ENCODE peak calls at places on chromosomes 6 and 20, in six cellular contexts. Z, E, T, D, F and M are unnamed samples.

GRCh38 chr6:151958332-151958731 is 150.8 kb downstream of the ESR1 start:
- DNase-seq in D (peak; percentile 72), E (no peak), T (no peak), F (no peak), Z (no peak), M (no peak)

GRCh38 chr6:36083446-36083845 is 46.9 kb upstream of the MAPK13 start:
- DNase-seq in F (no peak), E (no peak), Z (no peak), D (no peak), T (no peak), M (no peak)

GRCh38 chr6:45478235-45478634 is 100.5 kb upstream of the SUPT3H start:
- DNase-seq in Z (no peak), E (no peak), D (peak; percentile 59), T (no peak), F (no peak), M (no peak)

GRCh38 chr6:73262701-73263569 is at the start of gene KHDC1:
- DNase-seq in Z (peak; percentile 43), T (no peak), D (peak; percentile 61), E (peak; percentile 73), F (peak; percentile 16), M (peak; percentile 33)

GRCh38 chr20:6051505-6051904 is 2.4 kb downstream of the LRRN4 start:
- DNase-seq in F (no peak), T (no peak), D (peak; percentile 48), E (no peak), Z (no peak), M (no peak)

GRCh38 chr6:33863723-33864440 is 60.1 kb upstream of the MLN start:
- DNase-seq in E (no peak), Z (no peak), F (no peak), D (no peak), T (no peak), M (no peak)

GRCh38 chr6:170019259-170020040 is 268.0 kb downstream of the ERMARD start:
- DNase-seq in D (peak; percentile 76), Z (no peak), T (no peak), F (no peak), E (peak; percentile 14), M (no peak)

GRCh38 chr6:33799714-33800113 is 4.1 kb downstream of the MLN start:
- DNase-seq in E (no peak), D (no peak), F (no peak), Z (no peak), T (no peak), M (no peak)

GRCh38 chr6:109255946-109256628 is 126.2 kb downstream of the CD164 start:
- DNase-seq in F (peak; percentile 15), Z (no peak), D (no peak), E (no peak), T (no peak), M (no peak)

GRCh38 chr6:90701146-90701781 is 114.4 kb upstream of the MAP3K7 start:
- DNase-seq in Z (no peak), E (peak; percentile 77), D (peak; percentile 1), T (no peak), F (peak; percentile 10), M (no peak)